ENCODE peak calls at places on chromosomes 3 and 15, in eight cellular contexts. R is tibial artery, Y is tibial nerve, I is cardiac muscle cell, G is fibroblast of lung, P is lung, L is IMR-90, B is hepatocyte. U is an unnamed sample.

GRCh38 chr3:161171113-161171512 is 50.0 kb upstream of the NMD3 start:
- DNase-seq in R (peak), Y (peak), I (no peak), G (peak), P (no peak), L (peak), B (peak), U (peak)

GRCh38 chr3:143808999-143809700 is 39.1 kb downstream of the SLC9A9 start:
- DNase-seq in R (no peak), Y (no peak), I (no peak), G (peak), P (no peak), L (peak), B (peak), U (peak)

GRCh38 chr3:62277470-62277869 is 95.9 kb downstream of the FEZF2 start:
- DNase-seq in R (no peak), Y (no peak), I (no peak), G (no peak), P (no peak), L (no peak), B (no peak), U (no peak)

GRCh38 chr3:30282052-30282708 is 324.2 kb upstream of the TGFBR2 start:
- DNase-seq in R (no peak), Y (no peak), I (no peak), G (peak), P (no peak), L (peak), B (no peak), U (no peak)

GRCh38 chr3:101466465-101467309 is 46.3 kb downstream of the SENP7 start:
- DNase-seq in R (no peak), Y (no peak), I (peak), G (no peak), P (no peak), L (peak), B (peak), U (peak)

GRCh38 chr3:14587733-14588360 is 47.7 kb upstream of the GRIP2 start:
- DNase-seq in R (no peak), Y (no peak), I (no peak), G (peak), P (no peak), L (peak), B (peak), U (no peak)

GRCh38 chr15:95596487-95596886 is 734.0 kb upstream of the NR2F2 start:
- DNase-seq in R (peak), Y (no peak), I (peak), G (no peak), P (no peak), L (no peak), B (no peak), U (no peak)

GRCh38 chr15:34815836-34816235 is 20.5 kb upstream of the ACTC1 start:
- DNase-seq in R (no peak), Y (no peak), I (no peak), G (no peak), P (no peak), L (peak), B (no peak), U (no peak)

GRCh38 chr15:31102049-31102321 is 460 bp upstream of the TRPM1 start:
- DNase-seq in R (no peak), Y (no peak), I (no peak), G (no peak), P (no peak), L (no peak), B (no peak), U (no peak)

GRCh38 chr3:135981701-135982403 is 16.3 kb downstream of the PPP2R3A start:
- DNase-seq in R (no peak), Y (no peak), I (no peak), G (no peak), P (no peak), L (no peak), B (no peak), U (no peak)

GRCh38 chr3:12959395-12959794 is 113.8 kb downstream of the IQSEC1 start:
- DNase-seq in R (peak), Y (no peak), I (no peak), G (no peak), P (no peak), L (no peak), B (no peak), U (peak)

GRCh38 chr15:43771816-43772215 is 5.0 kb downstream of the ELL3 start:
- DNase-seq in R (peak), Y (no peak), I (no peak), G (no peak), P (no peak), L (no peak), B (no peak), U (no peak)

GRCh38 chr3:4601926-4602325 is 108.8 kb downstream of the ITPR1 start:
- DNase-seq in R (no peak), Y (no peak), I (no peak), G (peak), P (no peak), L (no peak), B (no peak), U (no peak)

GRCh38 chr3:34258271-34259015 is 460.0 kb downstream of the PDCD6IP start:
- DNase-seq in R (no peak), Y (no peak), I (peak), G (no peak), P (no peak), L (no peak), B (no peak), U (no peak)

GRCh38 chr15:31842532-31843195 is 187.7 kb upstream of the CHRNA7 start:
- DNase-seq in R (no peak), Y (no peak), I (no peak), G (no peak), P (no peak), L (no peak), B (no peak), U (no peak)

GRCh38 chr3:181637056-181637798 is 74.5 kb upstream of the SOX2 start:
- DNase-seq in R (no peak), Y (no peak), I (no peak), G (no peak), P (no peak), L (no peak), B (no peak), U (no peak)

GRCh38 chr15:97013491-97013890 is 683.0 kb downstream of the NR2F2 start:
- DNase-seq in R (no peak), Y (no peak), I (no peak), G (no peak), P (no peak), L (no peak), B (no peak), U (no peak)

GRCh38 chr3:142459929-142460328 is 12.1 kb upstream of the XRN1 start:
- DNase-seq in R (no peak), Y (no peak), I (no peak), G (peak), P (no peak), L (no peak), B (no peak), U (no peak)

GRCh38 chr15:71002321-71002720 is 109.7 kb downstream of the LRRC49 start:
- DNase-seq in R (no peak), Y (no peak), I (no peak), G (peak), P (no peak), L (peak), B (no peak), U (no peak)

GRCh38 chr3:129936757-129937156 is 37.8 kb upstream of the TRH start:
- DNase-seq in R (no peak), Y (no peak), I (no peak), G (peak), P (peak), L (peak), B (no peak), U (peak)

GRCh38 chr3:72133329-72134011 is 348.5 kb upstream of the PROK2 start:
- DNase-seq in R (no peak), Y (no peak), I (no peak), G (no peak), P (no peak), L (no peak), B (no peak), U (no peak)

GRCh38 chr3:123353852-123354238 is 95.0 kb downstream of the ADCY5 start:
- DNase-seq in R (no peak), Y (no peak), I (no peak), G (no peak), P (no peak), L (peak), B (no peak), U (no peak)

GRCh38 chr15:71547066-71547465 is 263.3 kb upstream of the NR2E3 start:
- DNase-seq in R (no peak), Y (peak), I (peak), G (no peak), P (no peak), L (no peak), B (peak), U (peak)

GRCh38 chr3:58474348-58474911 is 17.5 kb upstream of the KCTD6 start:
- DNase-seq in R (no peak), Y (no peak), I (no peak), G (no peak), P (no peak), L (no peak), B (no peak), U (no peak)

GRCh38 chr15:66027268-66027806 is 158.0 kb downstream of the RAB11A start:
- DNase-seq in R (no peak), Y (no peak), I (no peak), G (peak), P (no peak), L (no peak), B (no peak), U (no peak)

GRCh38 chr3:47130557-47130956 is 33.4 kb downstream of the SETD2 start:
- DNase-seq in R (no peak), Y (no peak), I (no peak), G (no peak), P (no peak), L (no peak), B (no peak), U (no peak)

GRCh38 chr3:16841906-16842709 is 42.6 kb upstream of the PLCL2 start:
- DNase-seq in R (peak), Y (no peak), I (peak), G (no peak), P (peak), L (no peak), B (no peak), U (peak)

DNA sequence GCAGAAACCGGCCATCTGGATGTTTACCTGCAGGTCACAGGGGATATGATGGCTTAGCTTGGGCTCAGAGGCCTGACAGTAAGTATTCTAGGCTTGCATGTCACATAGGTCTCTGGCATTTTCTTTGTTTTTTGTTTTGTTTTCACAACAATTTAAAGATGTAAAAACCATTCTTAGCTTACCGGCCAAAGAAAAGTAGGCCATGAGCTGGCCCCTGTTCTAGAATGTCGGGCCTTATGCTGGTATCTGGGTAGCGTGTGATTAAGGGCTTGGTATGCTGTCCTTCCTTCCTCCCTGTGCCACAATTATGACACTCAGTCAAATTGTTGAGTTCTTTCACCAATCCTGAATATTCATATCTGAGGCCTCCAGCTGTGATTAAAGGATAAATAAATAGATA is 40.2 kb downstream of the C3orf85 start:
- DNase-seq in R (no peak), Y (no peak), I (no peak), G (no peak), P (no peak), L (no peak), B (no peak), U (no peak)
- TF ChIP-seq CTCF in R (no peak), Y (no peak), I (no peak), G (no peak), P (no peak), L (no peak), B (no peak), U (no peak)

GRCh38 chr3:139803294-139803693 is 125.5 kb upstream of the NMNAT3 start:
- DNase-seq in R (no peak), Y (no peak), I (no peak), G (no peak), P (no peak), L (no peak), B (no peak), U (no peak)

GRCh38 chr3:139793408-139793807 is 115.6 kb upstream of the NMNAT3 start:
- DNase-seq in R (no peak), Y (no peak), I (no peak), G (no peak), P (no peak), L (no peak), B (no peak), U (no peak)

GRCh38 chr3:139794469-139795265 is 116.9 kb upstream of the NMNAT3 start:
- DNase-seq in R (no peak), Y (no peak), I (no peak), G (no peak), P (no peak), L (no peak), B (no peak), U (no peak)

DNA sequence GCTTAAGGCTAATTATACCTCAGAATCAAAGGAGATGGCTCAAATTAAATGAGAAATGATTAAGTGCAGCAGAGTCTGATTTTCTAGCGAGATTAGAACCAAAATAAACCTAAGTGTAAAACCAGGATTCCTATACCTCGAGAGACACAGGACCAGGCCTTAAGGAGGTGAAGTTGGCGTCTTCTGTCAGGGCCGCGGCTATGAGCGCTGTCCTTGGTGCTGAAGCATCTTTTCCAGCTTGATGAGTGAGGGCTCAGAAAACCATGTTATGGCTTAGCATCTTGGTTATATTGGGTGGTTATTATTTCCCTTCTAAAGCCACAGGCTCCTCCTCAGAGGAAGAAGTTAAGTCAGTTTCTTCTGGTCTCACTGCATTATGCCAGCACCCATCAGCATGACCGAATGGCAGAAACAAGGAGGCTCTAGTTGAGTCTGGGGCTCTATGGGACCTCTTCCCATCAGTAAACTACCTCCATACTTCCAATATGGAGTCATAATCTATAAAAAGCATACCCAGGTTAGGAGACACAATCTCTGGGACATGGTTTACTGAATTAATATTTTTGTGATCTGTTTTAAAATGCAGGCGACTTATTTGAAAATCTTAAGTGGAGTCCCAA is 120.1 kb upstream of the NMNAT3 start:
- DNase-seq in R (no peak), Y (no peak), I (peak), G (peak), P (no peak), L (peak), B (peak), U (peak)
- H3K27ac ChIP-seq in R (no peak), Y (no peak), I (no peak), G (no peak), P (no peak), L (no peak), B (no peak), U (no peak)

GRCh38 chr15:98568382-98569017 is 79.8 kb upstream of the IGF1R start:
- DNase-seq in R (no peak), Y (no peak), I (no peak), G (peak), P (no peak), L (no peak), B (no peak), U (no peak)
- TF ChIP-seq CTCF in R (peak), Y (no peak), I (peak), G (peak), P (no peak), L (peak), B (peak), U (no peak)

DNA sequence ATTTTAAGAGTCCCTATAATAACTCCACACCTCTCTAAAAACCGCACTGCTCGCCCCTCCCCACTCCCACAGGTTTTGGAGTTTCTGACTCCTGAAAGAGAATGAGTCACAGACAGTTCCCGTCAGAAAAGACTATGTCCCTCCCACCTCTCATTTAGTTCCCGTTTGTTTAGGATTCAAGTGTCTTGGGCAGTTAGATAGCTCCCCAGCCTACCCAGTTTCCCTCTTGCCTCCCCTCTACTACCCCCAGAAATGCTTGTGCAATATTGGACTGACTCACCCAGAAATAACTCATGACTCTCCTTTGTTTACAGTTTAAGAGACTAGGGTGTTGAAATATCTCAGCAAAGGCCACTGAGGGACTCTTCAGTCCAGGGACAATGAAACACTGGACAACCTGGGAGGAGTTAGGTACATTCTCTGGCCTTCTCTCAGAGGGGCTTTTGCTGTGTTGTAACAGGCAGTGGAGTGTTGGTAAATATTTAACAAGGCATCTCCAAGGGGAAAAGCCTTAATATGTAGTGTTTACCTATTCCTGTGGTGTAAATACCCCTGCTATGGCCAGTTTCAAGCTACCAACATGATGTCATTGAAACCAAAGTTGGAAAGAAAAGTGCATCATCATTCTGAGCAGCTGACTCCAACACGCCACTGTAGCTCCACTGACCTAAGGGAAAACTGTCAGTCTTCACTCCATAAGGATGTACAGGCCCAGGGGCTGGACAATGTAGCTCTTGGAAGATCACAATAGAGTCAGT is 96.1 kb upstream of the CHD2 start:
- DNase-seq in R (peak), Y (peak), I (no peak), G (peak), P (peak), L (peak), B (peak), U (peak)
- H3K27ac ChIP-seq in R (peak), Y (peak), I (peak), G (peak), P (peak), L (peak), B (peak), U (peak)

DNA sequence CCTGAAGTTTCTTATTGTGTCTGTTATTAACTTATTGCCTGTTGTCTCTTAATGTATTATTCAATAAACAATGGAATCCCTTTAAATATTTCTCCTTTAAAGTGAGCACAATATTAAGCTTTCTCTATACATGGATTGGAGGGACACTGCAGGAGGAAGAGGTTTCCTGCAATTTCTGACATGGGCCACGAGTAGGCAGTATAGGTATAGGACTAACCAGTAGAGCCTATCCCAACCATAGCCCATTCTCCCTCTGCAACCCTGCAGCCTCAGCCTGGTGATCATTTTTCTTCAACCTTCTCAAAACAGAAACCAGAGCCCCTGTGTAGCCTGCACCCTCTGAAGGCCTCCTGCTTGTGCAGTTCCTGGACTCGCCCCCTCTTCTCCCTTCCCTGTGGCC is 124.8 kb downstream of the NEK10 start:
- DNase-seq in R (no peak), Y (no peak), I (no peak), G (no peak), P (no peak), L (no peak), B (no peak), U (no peak)
- TF ChIP-seq CTCF in R (no peak), Y (no peak), I (no peak), G (no peak), P (no peak), L (no peak), B (no peak), U (no peak)

DNA sequence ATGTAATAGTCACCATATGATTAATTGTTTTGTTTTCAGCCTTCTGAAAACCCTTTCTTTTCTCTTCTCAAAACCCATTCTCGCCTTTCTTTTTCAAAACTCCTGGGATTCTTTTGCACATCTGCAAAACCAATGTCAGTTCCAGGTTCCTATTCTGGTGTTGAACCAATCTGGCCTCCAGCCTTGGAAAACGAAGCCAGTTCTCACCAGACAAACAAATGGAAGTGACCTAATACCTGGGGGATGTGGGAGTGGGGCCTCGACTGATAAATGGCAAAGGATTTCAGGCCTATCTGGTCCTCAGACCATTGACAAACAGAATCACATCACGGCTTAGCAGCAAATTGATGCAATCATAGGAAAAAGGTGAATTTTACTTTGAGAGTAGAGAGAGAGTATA is 73.0 kb downstream of the COL8A1 start:
- DNase-seq in R (no peak), Y (no peak), I (no peak), G (no peak), P (no peak), L (no peak), B (no peak), U (no peak)
- H3K27ac ChIP-seq in R (peak), Y (no peak), I (no peak), G (no peak), P (peak), L (no peak), B (no peak), U (no peak)

GRCh38 chr3:177551431-177551836 is 354.2 kb upstream of the TBL1XR1 start:
- DNase-seq in R (no peak), Y (no peak), I (no peak), G (no peak), P (no peak), L (no peak), B (no peak), U (no peak)
- TF ChIP-seq CTCF in R (no peak), Y (no peak), I (no peak), G (no peak), P (no peak), L (no peak), B (no peak), U (no peak)

GRCh38 chr3:127823590-127823857 is 1.2 kb upstream of the MGLL start:
- DNase-seq in R (no peak), Y (no peak), I (no peak), G (no peak), P (no peak), L (no peak), B (no peak), U (no peak)

GRCh38 chr3:127824151-127824825 is 2.0 kb upstream of the MGLL start:
- DNase-seq in R (no peak), Y (no peak), I (no peak), G (no peak), P (no peak), L (no peak), B (no peak), U (no peak)

GRCh38 chr3:127820871-127821853 is 1.2 kb downstream of the MGLL start:
- DNase-seq in R (peak), Y (no peak), I (no peak), G (peak), P (no peak), L (peak), B (no peak), U (no peak)

GRCh38 chr3:127822166-127822835 is at the start of gene MGLL:
- DNase-seq in R (peak), Y (no peak), I (peak), G (peak), P (no peak), L (peak), B (peak), U (peak)

GRCh38 chr3:127822836-127823589 is 698 bp upstream of the MGLL start:
- DNase-seq in R (peak), Y (peak), I (peak), G (peak), P (peak), L (peak), B (peak), U (peak)
- H3K27ac ChIP-seq in R (peak), Y (peak), I (no peak), G (peak), P (peak), L (peak), B (peak), U (peak)

GRCh38 chr15:59096429-59096828 is 8.5 kb upstream of the CCNB2 start:
- DNase-seq in R (no peak), Y (no peak), I (no peak), G (no peak), P (no peak), L (no peak), B (no peak), U (no peak)
- TF ChIP-seq CTCF in R (no peak), Y (no peak), I (no peak), G (no peak), P (no peak), L (no peak), B (no peak), U (no peak)

U was measured in adrenal gland.